ENCODE peak calls at places on chromosome 1, in five cellular contexts. E is GM04503, W is T-helper 17 cell, H is NCI-H1694 treated with DMSO at 0.1 percent for 48 hours, G is HFFc6. U is an unnamed sample.

GRCh38 chr1:46034601-46035516 is 97.6 kb downstream of the PIK3R3 start:
- DNase-seq in G (no peak), E (no peak), W (no peak), H (no peak), U (no peak)

GRCh38 chr1:151846686-151847227 is 6.8 kb downstream of the THEM5 start:
- DNase-seq in G (no peak), W (no peak), H (no peak), E (no peak), U (no peak)

GRCh38 chr1:114153621-114154145 is at the start of gene SYT6:
- DNase-seq in G (no peak), E (no peak), W (no peak), H (peak), U (peak)

GRCh38 chr1:167687919-167688519 is 33.8 kb upstream of the MPZL1 start:
- DNase-seq in E (peak), W (peak), H (peak), G (peak), U (peak)

GRCh38 chr1:154483941-154484803 is 17.8 kb upstream of the TDRD10 start:
- DNase-seq in W (no peak), H (no peak), E (no peak), G (peak), U (no peak)

GRCh38 chr1:66761273-66761672 is 9.0 kb downstream of the DYNLT5 start:
- DNase-seq in W (no peak), E (peak), G (peak), H (no peak), U (no peak)

GRCh38 chr1:88104234-88104633 is 579.8 kb upstream of the PKN2 start:
- DNase-seq in H (no peak), W (no peak), G (no peak), E (no peak), U (no peak)

GRCh38 chr1:41455479-41456271 is 28.8 kb downstream of the EDN2 start:
- DNase-seq in H (peak), W (no peak), G (peak), E (no peak), U (no peak)

GRCh38 chr1:225700164-225700740 is 47.3 kb upstream of the ENAH start:
- DNase-seq in H (no peak), G (peak), W (no peak), E (peak), U (no peak)

GRCh38 chr1:109844609-109845008 is 66.0 kb upstream of the CSF1 start:
- DNase-seq in G (no peak), W (no peak), H (no peak), E (no peak), U (no peak)

GRCh38 chr1:167310732-167311131 is 90.0 kb downstream of the POU2F1 start:
- DNase-seq in G (no peak), W (no peak), E (no peak), H (no peak), U (no peak)

GRCh38 chr1:207711285-207711684 is 40.6 kb upstream of the CD46 start:
- DNase-seq in E (no peak), G (peak), H (no peak), W (no peak), U (peak)

GRCh38 chr1:46133181-46133658 is 791 bp upstream of the PIK3R3 start:
- DNase-seq in W (no peak), H (no peak), G (no peak), E (no peak), U (no peak)

GRCh38 chr1:204348722-204349121 is 11.0 kb downstream of the PLEKHA6 start:
- DNase-seq in G (no peak), W (no peak), H (no peak), E (no peak), U (no peak)

GRCh38 chr1:173267453-173267945 is 60.4 kb upstream of the TNFSF4 start:
- DNase-seq in W (no peak), H (no peak), E (peak), G (peak), U (no peak)

U was measured in HEK293T.